ENCODE peak calls at places on chromosomes 4 and X, in seven cellular contexts. P, U, D, O, K, L and H are unnamed samples.

GRCh38 chr4:153579410-153579809 is 104.7 kb upstream of the TLR2 start:
- DNase-seq in O (no peak), P (no peak), D (no peak), K (no peak), L (no peak), U (no peak), H (no peak)

GRCh38 chrX:87489071-87489470 is 28.5 kb upstream of the KLHL4 start:
- DNase-seq in K (no peak), L (no peak), P (no peak), D (peak; percentile 13), O (no peak), U (no peak), H (no peak)

GRCh38 chrX:9882669-9883446 is 84.3 kb upstream of the CLDN34 start:
- DNase-seq in U (no peak), K (no peak), O (no peak), P (no peak), D (peak; percentile 38), L (no peak), H (no peak)

GRCh38 chr4:33998204-33998603 is 2246.1 kb downstream of the ARAP2 start:
- DNase-seq in P (no peak), O (no peak), L (no peak), K (no peak), U (no peak), D (peak; percentile 4), H (no peak)

GRCh38 chrX:24682739-24683432 is 10.8 kb upstream of the POLA1 start:
- DNase-seq in L (no peak), U (no peak), D (no peak), K (no peak), P (no peak), O (no peak), H (no peak)

GRCh38 chr4:52628543-52628942 is 30.6 kb downstream of the USP46 start:
- DNase-seq in D (no peak), U (no peak), O (no peak), P (no peak), K (no peak), L (no peak), H (no peak)

GRCh38 chrX:92232182-92232581 is 453.0 kb downstream of the PCDH11X start:
- DNase-seq in L (peak; percentile 9), K (no peak), D (peak; percentile 2), P (no peak), O (peak; percentile 36), U (peak; percentile 30), H (no peak)

GRCh38 chrX:106168107-106168506 is at the start of gene PWWP3B:
- DNase-seq in P (peak; percentile 38), L (no peak), D (peak; percentile 36), O (peak; percentile 23), K (no peak), U (peak; percentile 71), H (no peak)

GRCh38 chr4:188783606-188784157 is 644.4 kb downstream of the TRIML1 start:
- DNase-seq in P (no peak), U (no peak), K (no peak), O (no peak), L (no peak), D (no peak), H (no peak)

DNA sequence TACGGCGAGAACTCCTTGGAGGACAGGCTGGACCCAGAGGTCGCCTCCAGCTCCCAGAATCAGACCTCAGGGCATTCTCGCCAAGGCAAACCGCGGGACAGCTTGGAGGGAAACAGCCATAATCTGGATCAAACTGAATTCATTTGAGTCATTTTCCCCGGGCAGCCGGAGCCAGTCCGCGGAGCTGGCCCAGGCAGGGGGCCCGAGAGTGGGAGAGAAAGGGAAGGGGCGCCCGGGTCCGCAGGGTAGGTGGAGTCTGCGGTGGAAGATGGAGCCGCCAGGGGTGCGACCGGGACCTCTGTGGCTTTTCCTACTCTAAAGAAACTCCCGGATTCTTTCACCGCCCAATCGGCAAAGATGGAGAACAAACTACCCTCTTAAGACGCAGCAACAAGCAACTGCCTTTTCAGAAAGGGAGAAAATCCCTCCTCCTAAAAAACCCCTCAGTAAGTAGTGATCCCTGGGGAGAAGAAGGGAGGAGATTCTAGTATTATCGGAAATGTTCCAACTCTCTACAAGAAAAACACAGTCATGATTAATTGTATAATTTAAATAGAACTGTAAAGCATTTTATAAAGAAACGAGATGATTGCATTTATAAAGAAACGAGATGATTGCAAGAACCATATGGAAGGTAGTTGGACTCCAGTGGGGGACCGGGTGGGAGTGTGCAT is 5.1 kb downstream of the NKX3-2 start:
- DNase-seq in D (no peak), O (no peak), K (peak; percentile 4), U (peak; percentile 56), L (no peak), P (no peak), H (no peak)
- TF ChIP-seq EZH2 in D (no peak), O (no peak), K (no peak), U (peak; percentile 63), L (no peak), P (no peak), H (no peak)

DNA sequence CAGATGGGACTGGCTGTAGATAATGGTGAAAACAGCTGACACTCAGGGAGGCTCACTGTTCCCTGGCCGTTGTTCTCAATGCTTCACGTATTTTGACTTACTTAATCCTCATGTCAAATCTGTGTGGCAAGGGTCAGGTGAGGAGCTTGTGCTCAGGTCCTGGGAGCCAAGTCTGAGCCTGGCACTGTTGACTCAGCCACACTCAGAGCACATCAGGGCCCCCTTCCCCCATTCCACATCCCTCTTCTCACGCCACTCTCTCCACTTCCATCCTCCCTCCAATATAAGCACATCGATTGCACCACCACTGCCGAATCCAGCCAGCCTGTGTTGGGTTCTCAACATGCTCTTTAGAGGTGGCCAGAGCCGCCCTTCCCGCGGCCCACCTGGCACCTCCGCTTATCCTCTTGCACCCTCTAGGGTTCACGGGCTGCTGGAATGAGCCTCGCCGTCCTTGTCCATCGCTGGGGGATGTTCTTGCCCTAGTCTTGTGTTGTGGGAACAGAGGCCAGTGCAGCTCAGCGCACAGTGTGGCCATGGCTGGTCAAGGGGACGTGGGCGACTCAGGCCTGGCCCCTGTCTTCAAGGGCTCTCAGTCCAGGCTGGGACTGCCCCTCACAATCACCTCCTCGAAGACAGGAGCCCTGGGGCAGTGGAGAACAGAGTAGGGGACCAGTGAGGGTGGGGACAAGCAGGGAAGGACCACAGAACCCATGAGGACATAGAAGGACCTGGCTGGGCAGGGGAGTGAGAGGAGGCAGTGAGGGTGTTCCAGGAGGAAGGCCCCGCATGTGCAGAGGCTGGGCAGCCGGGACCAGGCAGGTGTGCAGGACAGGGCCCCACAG is 40.3 kb downstream of the EVC start:
- DNase-seq in D (peak; percentile 51), O (no peak), K (peak; percentile 3), L (no peak), P (no peak), U (no peak), H (no peak)
- H3K9ac ChIP-seq in D (no peak overlapping the region), O (no peak overlapping the region), K (no peak overlapping the region), L (no peak overlapping the region), P (no peak overlapping the region), U (no peak overlapping the region), H (no peak overlapping the region)

GRCh38 chrX:137428251-137428661 is 137.7 kb upstream of the ZIC3 start:
- DNase-seq in D (no peak), U (peak; percentile 39), O (no peak), P (no peak), K (no peak), L (no peak), H (no peak)

GRCh38 chrX:137427061-137427778 is 138.7 kb upstream of the ZIC3 start:
- DNase-seq in U (peak; percentile 59), L (no peak), P (no peak), O (no peak), K (no peak), D (no peak), H (no peak)

GRCh38 chrX:137428777-137429564 is 137.0 kb upstream of the ZIC3 start:
- DNase-seq in K (peak; percentile 13), U (peak; percentile 64), L (no peak), D (no peak), O (no peak), P (no peak), H (no peak)

GRCh38 chrX:137425273-137425902 is 140.5 kb upstream of the ZIC3 start:
- DNase-seq in D (no peak), O (no peak), L (no peak), P (no peak), K (no peak), U (peak; percentile 42), H (no peak)

DNA sequence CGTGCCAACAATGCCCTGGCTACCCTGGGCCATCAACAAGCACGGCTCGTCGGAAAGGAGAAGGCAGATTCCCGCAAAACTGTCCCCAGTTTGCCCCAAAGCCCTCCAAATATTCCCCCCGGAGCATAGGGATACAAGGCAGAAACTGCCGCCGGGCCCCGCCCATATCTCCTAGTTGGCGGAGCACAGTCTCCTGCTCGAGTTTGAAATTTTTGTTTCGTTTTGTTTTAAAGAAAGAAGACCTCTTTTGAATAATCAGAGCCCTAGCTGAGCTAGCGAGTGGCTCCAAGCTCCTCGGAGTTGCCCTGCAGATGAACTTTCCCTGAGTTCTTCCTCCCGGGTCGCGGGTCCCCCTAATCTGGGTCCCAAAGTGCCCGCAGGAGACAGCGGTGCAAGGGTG is 138.1 kb upstream of the ZIC3 start:
- DNase-seq in L (no peak), D (no peak), P (no peak), K (no peak), O (no peak), U (peak; percentile 32), H (no peak)
- TF ChIP-seq EZH2 in L (no peak), D (no peak), P (no peak), K (no peak), O (no peak), U (peak; percentile 44), H (no peak)

DNA sequence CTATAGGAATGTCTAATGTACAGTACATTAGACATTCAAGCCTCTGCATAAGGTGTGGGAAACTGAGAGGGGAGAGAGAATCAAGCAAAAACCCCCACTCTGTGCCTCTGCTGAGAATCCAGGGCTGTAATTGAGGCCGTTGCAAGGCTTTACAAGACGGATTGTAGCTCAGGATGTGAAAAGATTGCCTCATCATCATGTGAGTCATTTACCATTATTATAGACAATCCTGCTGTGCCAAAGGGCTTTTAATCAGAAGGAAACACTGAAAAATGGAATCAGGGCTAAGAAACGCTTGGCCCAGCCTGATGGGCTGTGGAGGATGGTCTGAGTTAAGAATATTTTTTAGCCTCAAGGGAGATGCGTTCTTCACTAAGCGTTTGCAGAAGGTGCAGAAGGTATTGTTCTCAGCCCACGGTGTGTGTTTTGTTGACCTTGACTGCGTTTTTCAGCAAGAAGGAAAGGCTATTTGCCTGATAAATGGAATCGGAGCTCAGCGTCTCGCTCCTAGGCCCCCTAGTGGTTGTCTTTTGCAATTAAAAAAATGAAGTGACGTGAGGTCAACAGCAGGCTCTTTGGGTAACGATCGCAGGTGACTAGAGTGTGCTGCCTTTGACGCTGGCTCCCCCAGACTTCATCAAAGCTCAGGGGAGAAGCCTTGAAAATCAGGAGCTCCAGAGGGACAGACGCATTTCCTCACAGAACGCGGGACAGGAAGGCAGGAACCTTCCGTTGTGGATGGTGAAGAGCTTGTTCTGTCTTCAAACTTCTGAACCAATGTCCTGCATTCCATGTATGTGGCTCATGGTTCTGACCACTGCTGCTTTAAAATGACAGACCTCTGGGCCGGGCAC is 18.1 kb upstream of the CHRNA9 start:
- DNase-seq in P (peak; percentile 80), K (peak; percentile 65), D (peak; percentile 93), O (peak; percentile 82), U (peak; percentile 76), L (peak; percentile 85), H (peak; percentile 93)
- H3K9ac ChIP-seq in P (peak overlapping the region; percentile 48), K (peak overlapping the region; percentile 76), D (peak overlapping the region; percentile 54), O (peak overlapping the region; percentile 98), U (no peak overlapping the region), L (peak overlapping the region; percentile 51), H (peak overlapping the region; percentile 77)